ENCODE peak calls at places on chromosome X, in seven cellular contexts. R is CD4-positive, alpha-beta T cell; K is fibroblast of villous mesenchyme; Q is fibroblast of pulmonary artery; F is fibroblast of lung; U is choroid plexus epithelial cell; T is GM13977. I is an unnamed sample.

GRCh38 chrX:470686-471085 is 84.0 kb upstream of the PPP2R3B start:
- DNase-seq in R (no peak), K (no peak), Q (no peak), F (no peak), U (no peak), T (no peak), I (no peak)

GRCh38 chrX:24241822-24242648 is 71.8 kb downstream of the SUPT20HL2 start:
- DNase-seq in R (no peak), K (peak), Q (peak), F (peak), U (peak), T (peak), I (peak)

GRCh38 chrX:42384956-42385355 is 393.0 kb downstream of the PPP1R2C start:
- DNase-seq in R (no peak), K (no peak), Q (no peak), F (no peak), U (no peak), T (no peak), I (no peak)

GRCh38 chrX:39385022-39385421 is 583.8 kb downstream of the MID1IP1 start:
- DNase-seq in R (no peak), K (no peak), Q (no peak), F (no peak), U (no peak), T (no peak), I (no peak)

GRCh38 chrX:150084474-150085229 is 146.4 kb upstream of the EOLA2 start:
- DNase-seq in R (no peak), K (no peak), Q (peak), F (peak), U (peak), T (no peak), I (no peak)

GRCh38 chrX:110168585-110168984 is 149.3 kb downstream of the AMMECR1 start:
- DNase-seq in R (no peak), K (no peak), Q (peak), F (peak), U (peak), T (no peak), I (no peak)

GRCh38 chrX:87941841-87942240 is 424.2 kb downstream of the KLHL4 start:
- DNase-seq in R (no peak), K (no peak), Q (no peak), F (no peak), U (peak), T (no peak), I (no peak)

GRCh38 chrX:13239272-13239671 is 80.6 kb downstream of the ATXN3L start:
- DNase-seq in R (no peak), K (no peak), Q (no peak), F (no peak), U (no peak), T (no peak), I (no peak)

GRCh38 chrX:102067966-102068723 is 57.3 kb upstream of the TCEAL2 start:
- DNase-seq in R (no peak), K (peak), Q (peak), F (peak), U (peak), T (peak), I (no peak)

GRCh38 chrX:115562492-115562872 is 1.5 kb downstream of the PLS3 start:
- DNase-seq in R (no peak), K (peak), Q (peak), F (peak), U (peak), T (no peak), I (no peak)

GRCh38 chrX:13197961-13198761 is 121.7 kb downstream of the ATXN3L start:
- DNase-seq in R (no peak), K (no peak), Q (no peak), F (no peak), U (no peak), T (no peak), I (no peak)

GRCh38 chrX:103464071-103464773 is 55.1 kb downstream of the RAB40A start:
- DNase-seq in R (no peak), K (peak), Q (peak), F (peak), U (peak), T (peak), I (peak)

GRCh38 chrX:152635941-152636340 is 1.8 kb upstream of the GABRQ start:
- DNase-seq in R (no peak), K (peak), Q (peak), F (peak), U (peak), T (no peak), I (no peak)

GRCh38 chrX:866441-866990 is 235.9 kb downstream of the SHOX start:
- DNase-seq in R (no peak), K (no peak), Q (no peak), F (no peak), U (no peak), T (no peak), I (no peak)

GRCh38 chrX:150984164-150984824 is 1.2 kb downstream of the HMGB3 start:
- DNase-seq in R (no peak), K (no peak), Q (no peak), F (no peak), U (no peak), T (peak), I (peak)

GRCh38 chrX:151505796-151506195 is 57.7 kb upstream of the PASD1 start:
- DNase-seq in R (no peak), K (no peak), Q (no peak), F (no peak), U (peak), T (peak), I (peak)

GRCh38 chrX:101385795-101386541 is at the start of gene BTK:
- DNase-seq in R (no peak), K (no peak), Q (no peak), F (no peak), U (no peak), T (peak), I (peak)

GRCh38 chrX:107978707-107979307 is 3.4 kb downstream of the TEX13B start:
- DNase-seq in R (no peak), K (peak), Q (peak), F (peak), U (peak), T (no peak), I (no peak)

GRCh38 chrX:9786839-9787635 is 808 bp downstream of the SHROOM2 start:
- DNase-seq in R (no peak), K (peak), Q (no peak), F (peak), U (no peak), T (no peak), I (no peak)

GRCh38 chrX:76148753-76149152 is 24.1 kb upstream of the PBDC1 start:
- DNase-seq in R (peak), K (peak), Q (peak), F (peak), U (peak), T (no peak), I (no peak)

GRCh38 chrX:57900961-57901360 is 9.3 kb downstream of the ZXDA start:
- DNase-seq in R (no peak), K (no peak), Q (peak), F (peak), U (peak), T (no peak), I (no peak)

GRCh38 chrX:8272846-8273245 is 101.8 kb upstream of the VCX2 start:
- DNase-seq in R (no peak), K (peak), Q (peak), F (peak), U (peak), T (no peak), I (no peak)

GRCh38 chrX:130170752-130171445 is 863 bp upstream of the RAB33A start:
- DNase-seq in R (peak), K (peak), Q (no peak), F (no peak), U (peak), T (peak), I (peak)

GRCh38 chrX:105126201-105126600 is 94.3 kb downstream of the TEX13A start:
- DNase-seq in R (no peak), K (no peak), Q (no peak), F (no peak), U (peak), T (no peak), I (no peak)

GRCh38 chrX:123846598-123847038 is 13.2 kb upstream of the XIAP start:
- DNase-seq in R (no peak), K (peak), Q (peak), F (peak), U (peak), T (no peak), I (no peak)

GRCh38 chrX:27890611-27891010 is 82.8 kb downstream of the MAGEB10 start:
- DNase-seq in R (no peak), K (peak), Q (peak), F (peak), U (peak), T (no peak), I (no peak)

GRCh38 chrX:20477836-20478532 is 211.3 kb upstream of the RPS6KA3 start:
- DNase-seq in R (no peak), K (no peak), Q (no peak), F (no peak), U (no peak), T (no peak), I (no peak)

GRCh38 chrX:84223261-84223660 is 35.3 kb upstream of the RPS6KA6 start:
- DNase-seq in R (no peak), K (no peak), Q (no peak), F (no peak), U (no peak), T (no peak), I (no peak)

GRCh38 chrX:40735318-40736169 is at the start of gene MED14:
- DNase-seq in R (peak), K (peak), Q (peak), F (peak), U (peak), T (peak), I (peak)

GRCh38 chrX:153857348-153857903 is 27.1 kb upstream of the PDZD4 start:
- DNase-seq in R (no peak), K (no peak), Q (no peak), F (no peak), U (no peak), T (no peak), I (no peak)

GRCh38 chrX:9642270-9642995 is 123.2 kb downstream of the GPR143 start:
- DNase-seq in R (no peak), K (no peak), Q (no peak), F (no peak), U (no peak), T (no peak), I (no peak)

GRCh38 chrX:13464599-13465275 is 104.7 kb upstream of the EGFL6 start:
- DNase-seq in R (no peak), K (peak), Q (no peak), F (no peak), U (no peak), T (no peak), I (no peak)

GRCh38 chrX:3286196-3286920 is 60.1 kb downstream of the MXRA5 start:
- DNase-seq in R (no peak), K (peak), Q (peak), F (peak), U (peak), T (no peak), I (no peak)

GRCh38 chrX:30196322-30196721 is 19.0 kb upstream of the MAGEB2 start:
- DNase-seq in R (no peak), K (peak), Q (peak), F (peak), U (peak), T (no peak), I (peak)
- TF ChIP-seq CTCF in R (no peak), K (peak), Q (peak), F (no peak), U (peak), T (peak), I (no peak)

DNA sequence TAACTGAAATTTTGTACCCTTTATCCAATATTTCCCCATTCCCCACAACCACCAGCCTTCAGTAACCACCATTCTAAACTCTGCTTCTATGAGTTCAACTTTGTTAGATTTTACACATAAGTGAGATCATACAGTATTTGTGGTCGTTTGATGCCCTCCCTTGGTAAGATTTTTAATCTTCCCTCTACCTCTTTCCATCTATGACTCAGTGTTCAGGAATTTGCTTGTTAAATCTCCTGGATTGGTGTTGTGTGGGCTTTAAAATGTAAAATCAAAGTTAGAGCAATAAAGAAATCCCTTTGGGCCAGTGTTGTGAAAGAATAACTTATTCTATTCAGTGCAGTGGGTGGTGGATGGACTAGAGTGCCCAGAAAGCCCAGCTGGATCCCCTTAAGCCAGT is 37.4 kb downstream of the SLC16A2 start:
- DNase-seq in R (no peak), K (peak), Q (peak), F (peak), U (peak), T (no peak), I (no peak)
- TF ChIP-seq CTCF in R (no peak), K (no peak), Q (no peak), F (no peak), U (no peak), T (no peak), I (no peak)

GRCh38 chrX:64894454-64895038 is 81.7 kb downstream of the ZC4H2 start:
- DNase-seq in R (peak), K (no peak), Q (peak), F (no peak), U (peak), T (peak), I (peak)
- TF ChIP-seq CTCF in R (peak), K (peak), Q (peak), F (peak), U (peak), T (peak), I (peak)

GRCh38 chrX:118347131-118347530 is 1.2 kb downstream of the WDR44 start:
- DNase-seq in R (no peak), K (peak), Q (peak), F (peak), U (peak), T (no peak), I (no peak)

GRCh38 chrX:118348186-118348810 is 2.4 kb downstream of the WDR44 start:
- DNase-seq in R (no peak), K (no peak), Q (no peak), F (no peak), U (no peak), T (no peak), I (no peak)

GRCh38 chrX:118345045-118345400 is 883 bp upstream of the WDR44 start:
- DNase-seq in R (no peak), K (no peak), Q (no peak), F (no peak), U (no peak), T (no peak), I (no peak)

GRCh38 chrX:118345401-118346257 is at the start of gene WDR44:
- DNase-seq in R (peak), K (peak), Q (peak), F (peak), U (peak), T (peak), I (peak)

GRCh38 chrX:118346258-118347094 is 570 bp downstream of the WDR44 start:
- DNase-seq in R (peak), K (peak), Q (no peak), F (no peak), U (no peak), T (no peak), I (no peak)
- TF ChIP-seq CTCF in R (no peak), K (no peak), Q (no peak), F (no peak), U (peak), T (peak), I (no peak)

DNA sequence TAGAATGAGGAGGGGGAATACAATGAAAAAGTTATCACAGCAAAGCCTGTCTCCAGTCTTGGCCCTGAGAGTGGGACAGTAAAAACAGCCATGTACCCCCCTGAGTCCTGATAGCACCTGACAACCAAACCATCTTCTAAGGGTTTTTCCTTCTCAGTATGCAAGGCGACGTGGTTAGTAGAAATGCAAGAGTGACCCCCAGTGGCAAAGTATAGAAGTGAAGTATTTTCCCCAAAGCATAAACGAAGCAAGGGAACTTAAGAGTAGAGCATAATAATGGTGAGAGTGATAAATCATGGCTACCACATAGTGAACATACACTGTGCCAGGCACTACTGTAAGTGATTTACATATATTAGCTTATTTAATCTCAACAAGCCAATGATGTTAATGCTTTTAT is 52.8 kb downstream of the FAM47C start:
- DNase-seq in R (no peak), K (peak), Q (peak), F (peak), U (peak), T (peak), I (peak)
- TF ChIP-seq CTCF in R (no peak), K (peak), Q (peak), F (peak), U (peak), T (peak), I (peak)

DNA sequence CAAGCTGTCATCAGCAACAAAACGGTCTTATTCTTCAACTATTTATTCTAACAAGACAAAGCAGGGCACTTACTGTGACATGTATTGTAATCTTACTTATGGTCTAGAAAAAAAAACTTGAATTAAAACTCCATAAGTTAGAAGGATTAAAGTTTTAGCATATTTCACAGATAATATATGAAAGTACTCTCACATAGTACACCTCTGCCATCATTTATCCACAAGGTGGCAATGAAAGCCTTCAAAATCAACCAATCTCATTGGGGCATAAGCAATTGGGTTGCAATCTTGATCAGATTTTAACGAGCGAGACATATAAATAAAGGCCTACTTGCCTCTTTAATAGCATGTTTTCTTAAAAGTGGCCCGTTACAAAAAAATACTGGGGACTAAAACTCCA is 1382.9 kb downstream of the FAM133A start:
- DNase-seq in R (no peak), K (peak), Q (peak), F (peak), U (peak), T (no peak), I (no peak)
- TF ChIP-seq CTCF in R (no peak), K (peak), Q (peak), F (no peak), U (peak), T (no peak), I (no peak)

GRCh38 chrX:6660567-6661252 is 125.8 kb upstream of the VCX3A start:
- DNase-seq in R (no peak), K (no peak), Q (no peak), F (no peak), U (no peak), T (no peak), I (no peak)
- TF ChIP-seq CTCF in R (no peak), K (no peak), Q (no peak), F (no peak), U (no peak), T (no peak), I (no peak)

DNA sequence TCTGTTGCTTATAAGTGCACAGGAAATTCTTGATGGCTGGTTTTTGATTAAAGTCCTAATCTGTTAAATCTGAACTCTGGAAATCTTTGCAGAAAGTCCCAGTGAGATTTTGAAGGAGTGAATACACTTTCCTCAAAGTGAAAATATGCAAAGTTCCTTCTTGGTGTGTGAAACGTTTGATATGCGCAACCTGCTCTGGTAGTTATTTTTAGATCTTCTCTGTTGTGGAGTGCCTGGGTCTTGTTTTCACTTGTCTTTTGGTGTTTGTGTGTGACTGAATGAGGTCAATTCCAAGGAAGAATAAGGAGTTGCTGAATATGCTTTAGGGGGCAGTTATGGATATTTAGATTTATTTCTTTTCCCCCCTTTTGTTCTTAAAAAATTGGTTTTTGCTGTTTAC is 41.7 kb downstream of the SCML1 start:
- DNase-seq in R (no peak), K (no peak), Q (no peak), F (no peak), U (no peak), T (no peak), I (no peak)
- TF ChIP-seq CTCF in R (no peak), K (no peak), Q (no peak), F (no peak), U (no peak), T (no peak), I (no peak)

I was measured in GM20000.